ENCODE peak calls at places on chromosomes 13 and 19, in six cellular contexts. C is AG09319, R is cardiac muscle cell, K is fibroblast of pulmonary artery, T is progenitor cell of endocrine pancreas, D is cardiac fibroblast. V is an unnamed sample.

GRCh38 chr19:4051175-4052101 is 15.3 kb downstream of the ZBTB7A start:
- DNase-seq in T (no peak), K (no peak), C (no peak), R (peak), D (peak), V (peak)

GRCh38 chr13:37029617-37030016 is 29.0 kb downstream of the EXOSC8 start:
- DNase-seq in R (no peak), D (peak), K (peak), T (no peak), C (peak), V (no peak)

GRCh38 chr13:111116830-111117229 is 1.7 kb downstream of the ARHGEF7 start:
- DNase-seq in R (peak), T (no peak), D (peak), K (no peak), C (no peak), V (no peak)

GRCh38 chr13:33536639-33537425 is 251.3 kb upstream of the STARD13 start:
- DNase-seq in K (no peak), R (no peak), C (peak), D (peak), T (no peak), V (no peak)

GRCh38 chr13:66657165-66657895 is 572.8 kb downstream of the PCDH9 start:
- DNase-seq in T (no peak), R (peak), D (peak), C (peak), K (peak), V (no peak)

GRCh38 chr13:48437381-48437780 is 24.5 kb upstream of the LPAR6 start:
- DNase-seq in K (peak), C (no peak), D (peak), T (no peak), R (peak), V (no peak)

GRCh38 chr13:19713186-19713965 is 69.4 kb downstream of the PSPC1 start:
- DNase-seq in K (peak), R (peak), D (peak), C (no peak), T (no peak), V (peak)

GRCh38 chr19:41945135-41945766 is 13.9 kb downstream of the RABAC1 start:
- DNase-seq in T (no peak), K (no peak), C (no peak), R (no peak), D (no peak), V (peak)

GRCh38 chr19:6551607-6552450 is 21.0 kb downstream of the TNFSF9 start:
- DNase-seq in D (peak), T (peak), K (no peak), R (peak), C (no peak), V (peak)

GRCh38 chr13:24215732-24216131 is 55.2 kb downstream of the SPATA13 start:
- DNase-seq in D (peak), T (no peak), R (peak), C (no peak), K (peak), V (no peak)

GRCh38 chr19:58519355-58520256 is at the start of gene ZBTB45:
- DNase-seq in T (peak), C (peak), R (peak), D (peak), K (peak), V (peak)

GRCh38 chr19:58519087-58519354 is 589 bp downstream of the ZBTB45 start:
- DNase-seq in R (peak), C (peak), T (peak), K (peak), D (peak), V (peak)

GRCh38 chr19:58516964-58517833 is 2.4 kb downstream of the ZBTB45 start:
- DNase-seq in R (no peak), D (no peak), K (no peak), T (no peak), C (no peak), V (no peak)

GRCh38 chr19:58520257-58520599 is 618 bp upstream of the ZBTB45 start:
- DNase-seq in R (no peak), D (no peak), K (no peak), C (no peak), T (no peak), V (no peak)

GRCh38 chr19:58518261-58519086 is 1.1 kb downstream of the ZBTB45 start:
- DNase-seq in C (no peak), K (no peak), R (no peak), D (peak), T (no peak), V (peak)
- TF ChIP-seq CTCF in C (no peak), K (no peak), R (no peak), D (no peak), T (no peak), V (no peak)

DNA sequence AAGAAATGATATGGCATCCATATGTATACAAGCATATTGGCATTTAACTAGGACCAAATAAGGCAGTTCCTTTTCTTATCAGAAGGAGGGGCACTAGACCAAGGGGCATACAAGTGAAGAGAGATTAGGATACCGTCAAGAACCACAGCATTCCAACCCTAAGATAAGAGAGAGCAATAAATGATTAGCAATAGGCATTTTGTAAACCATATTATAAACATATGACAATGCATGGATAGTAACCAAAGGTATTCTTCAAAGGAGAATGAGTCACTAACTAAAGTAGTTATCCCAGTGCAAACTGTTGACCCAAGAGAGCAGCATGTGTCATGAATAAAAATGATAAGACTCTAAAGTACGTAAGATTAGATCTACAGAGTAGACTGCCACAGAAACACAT is 500.9 kb upstream of the HTR2A start:
- DNase-seq in K (no peak), T (no peak), D (no peak), R (peak), C (no peak), V (no peak)
- TF ChIP-seq CTCF in K (no peak), T (no peak), D (no peak), R (no peak), C (peak), V (no peak)

GRCh38 chr19:10009269-10009665 is 1.0 kb downstream of the COL5A3 start:
- DNase-seq in C (no peak), D (peak), R (peak), T (peak), K (peak), V (peak)

GRCh38 chr19:10010247-10010691 is at the start of gene COL5A3:
- DNase-seq in T (no peak), R (peak), C (no peak), D (peak), K (peak), V (no peak)

GRCh38 chr19:10009714-10010224 is 535 bp downstream of the COL5A3 start:
- DNase-seq in T (no peak), C (no peak), K (peak), D (peak), R (no peak), V (no peak)

GRCh38 chr19:10011974-10012373 is 1.3 kb upstream of the RDH8 start:
- DNase-seq in C (no peak), T (no peak), D (no peak), K (no peak), R (no peak), V (no peak)

DNA sequence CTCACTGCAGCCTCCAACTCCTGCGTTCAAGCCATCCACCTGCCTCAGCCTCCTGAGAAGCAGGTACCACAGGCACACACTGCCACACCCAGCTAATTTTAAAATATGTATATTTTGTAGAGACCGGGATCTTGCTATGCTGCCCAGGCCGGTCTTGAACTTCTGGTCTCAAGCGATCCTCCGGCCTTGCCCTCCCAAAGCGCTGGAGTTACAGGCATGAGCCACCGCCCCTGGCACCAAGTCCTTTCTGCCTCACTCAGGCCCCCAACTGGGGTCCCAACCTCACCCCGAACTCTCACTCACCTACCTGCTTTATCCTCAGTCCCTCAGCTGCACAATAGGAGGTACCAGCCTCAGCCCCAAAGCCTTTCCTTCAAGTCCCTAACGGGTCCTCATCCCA is 635 bp upstream of the COL5A3 start:
- DNase-seq in T (no peak), D (no peak), K (no peak), R (no peak), C (no peak), V (no peak)
- TF ChIP-seq CTCF in T (no peak), D (no peak), K (no peak), R (no peak), C (no peak), V (no peak)

GRCh38 chr19:1106841-1107654 is 3.3 kb downstream of the GPX4 start:
- DNase-seq in C (no peak), K (peak), R (peak), D (peak), T (no peak), V (no peak)
- TF ChIP-seq CTCF in C (peak), K (peak), R (peak), D (peak), T (no peak), V (no peak)